ENCODE peak calls at places on chromosomes 1 and 21, in eight cellular contexts. R is adipocyte; J is naive thymus-derived CD4-positive, alpha-beta T cell; F is AG10803; X is mesendoderm; L is cardiac fibroblast; A is effector memory CD4-positive, alpha-beta T cell; C is GM23338. G is an unnamed sample.

GRCh38 chr1:60984066-60984799 is 98.1 kb upstream of the NFIA start:
- DNase-seq in A (no peak), R (no peak), C (no peak), J (no peak), L (peak; percentile 83), X (no peak), F (peak; percentile 19), G (peak; percentile 37)

GRCh38 chr1:220914283-220915116 is 35.3 kb downstream of the HLX start:
- DNase-seq in L (no peak), X (peak; percentile 10), J (no peak), F (no peak), R (no peak), C (no peak), A (no peak), G (no peak)

GRCh38 chr1:3436901-3437300 is 17.6 kb upstream of the ARHGEF16 start:
- DNase-seq in J (no peak), A (no peak), R (no peak), L (no peak), F (no peak), X (no peak), C (no peak), G (no peak)

GRCh38 chr1:91809267-91809666 is 76.7 kb downstream of the TGFBR3 start:
- DNase-seq in J (no peak), L (no peak), F (peak; percentile 74), C (no peak), X (no peak), A (no peak), R (no peak), G (no peak)

GRCh38 chr1:117928881-117929339 is 511 bp downstream of the GDAP2 start:
- DNase-seq in X (peak; percentile 83), R (peak; percentile 81), C (peak; percentile 79), J (no peak), A (peak; percentile 36), F (peak; percentile 56), L (peak; percentile 63), G (peak; percentile 65)

GRCh38 chr1:52551476-52552235 is 1.2 kb downstream of the TUT4 start:
- DNase-seq in A (peak; percentile 2), F (peak; percentile 33), C (peak; percentile 39), X (peak; percentile 32), L (peak; percentile 58), J (peak; percentile 31), R (peak; percentile 69), G (no peak)

GRCh38 chr1:28591708-28592313 is at the start of gene RAB42:
- DNase-seq in L (no peak), X (peak; percentile 50), J (no peak), R (peak; percentile 47), F (peak; percentile 23), A (no peak), C (peak; percentile 80), G (peak; percentile 35)

GRCh38 chr1:17550684-17551584 is 11.4 kb downstream of the ARHGEF10L start:
- DNase-seq in A (no peak), J (no peak), F (peak; percentile 42), L (no peak), X (no peak), R (no peak), C (peak; percentile 67), G (no peak)

GRCh38 chr1:178278135-178278534 is 184.2 kb downstream of the RASAL2 start:
- DNase-seq in R (no peak), X (no peak), L (no peak), F (no peak), A (no peak), J (no peak), C (no peak), G (no peak)

GRCh38 chr1:178371236-178371635 is 125.5 kb downstream of the CLEC20A start:
- DNase-seq in J (no peak), F (peak; percentile 22), X (peak; percentile 35), L (peak; percentile 50), A (no peak), R (peak; percentile 63), C (peak; percentile 37), G (no peak)

GRCh38 chr1:7334475-7335035 is 436.5 kb upstream of the VAMP3 start:
- DNase-seq in C (peak; percentile 15), R (peak; percentile 19), F (peak; percentile 47), X (peak; percentile 10), A (no peak), J (no peak), L (peak; percentile 4), G (peak; percentile 34)

GRCh38 chr1:203776636-203777035 is 11.7 kb downstream of the LAX1 start:
- DNase-seq in C (no peak), L (no peak), F (no peak), X (no peak), A (no peak), J (no peak), R (no peak), G (no peak)

GRCh38 chr21:46363698-46364097 is 39.7 kb downstream of the PCNT start:
- DNase-seq in J (no peak), R (no peak), F (no peak), C (no peak), X (no peak), A (no peak), L (no peak), G (no peak)

GRCh38 chr21:18468775-18469174 is 65.2 kb upstream of the TMPRSS15 start:
- DNase-seq in F (no peak), C (no peak), R (no peak), L (no peak), J (no peak), A (no peak), X (no peak), G (no peak)

GRCh38 chr1:44354268-44354839 is 703 bp downstream of the ERI3 start:
- DNase-seq in J (no peak), R (peak; percentile 39), X (peak; percentile 36), A (no peak), C (no peak), L (peak; percentile 24), F (peak; percentile 42), G (no peak)

GRCh38 chr1:116951175-116951935 is 41.6 kb downstream of the PTGFRN start:
- DNase-seq in A (no peak), L (peak; percentile 91), C (no peak), F (peak; percentile 73), X (no peak), R (peak; percentile 57), J (no peak), G (peak; percentile 28)

GRCh38 chr1:194339451-194339850 is 1153.0 kb upstream of the B3GALT2 start:
- DNase-seq in J (no peak), A (no peak), X (no peak), R (no peak), L (no peak), C (no peak), F (no peak), G (no peak)

GRCh38 chr1:218336353-218336752 is 8.8 kb upstream of the TGFB2 start:
- DNase-seq in X (no peak), A (no peak), J (no peak), L (no peak), C (no peak), F (no peak), R (no peak), G (no peak)

GRCh38 chr1:150321826-150322166 is 463 bp downstream of the PRPF3 start:
- DNase-seq in F (no peak), R (no peak), A (no peak), L (no peak), X (no peak), C (no peak), J (peak; percentile 5), G (no peak)

GRCh38 chr21:43734131-43734634 is 15.3 kb downstream of the PDXK start:
- DNase-seq in R (no peak), J (no peak), L (no peak), A (no peak), X (no peak), C (no peak), F (no peak), G (no peak)

GRCh38 chr1:9317072-9317471 is 24.4 kb downstream of the SPSB1 start:
- DNase-seq in C (no peak), R (no peak), A (no peak), X (no peak), L (no peak), J (no peak), F (no peak), G (no peak)

GRCh38 chr1:19076841-19077616 is 120.6 kb upstream of the IFFO2 start:
- DNase-seq in R (no peak), C (no peak), A (no peak), J (no peak), F (no peak), L (no peak), X (no peak), G (no peak)

GRCh38 chr1:53642607-53643006 is 96.4 kb downstream of the GLIS1 start:
- DNase-seq in A (no peak), R (no peak), C (no peak), L (no peak), J (no peak), X (no peak), F (no peak), G (no peak)

GRCh38 chr1:155126494-155127104 is 1.1 kb upstream of the EFNA1 start:
- DNase-seq in C (peak; percentile 83), F (peak; percentile 14), R (peak; percentile 54), A (no peak), L (peak; percentile 26), X (peak; percentile 82), J (peak; percentile 34), G (peak; percentile 23)

GRCh38 chr1:223074901-223075300 is 68.1 kb downstream of the TLR5 start:
- DNase-seq in J (no peak), X (no peak), L (no peak), A (no peak), F (no peak), R (no peak), C (no peak), G (no peak)

DNA sequence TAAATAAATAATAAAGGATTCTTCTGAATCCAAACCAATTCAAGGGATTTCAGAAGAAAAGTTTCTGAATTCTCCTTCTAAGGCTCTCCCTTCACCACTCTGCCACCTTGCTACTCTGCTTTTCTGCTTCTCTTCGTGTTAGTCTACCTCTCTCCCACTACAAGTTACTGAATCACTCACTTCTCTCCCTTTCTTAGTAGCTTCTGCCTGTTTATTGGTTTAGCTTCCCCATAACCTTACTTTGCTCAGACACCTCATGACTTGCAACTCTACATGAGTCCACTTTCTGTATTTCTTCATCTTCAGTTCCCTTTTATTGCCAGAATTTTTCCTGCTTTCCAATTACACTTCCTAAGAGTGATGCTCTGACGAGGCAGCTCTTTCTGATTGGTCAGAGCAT is 144.8 kb downstream of the SLC30A10 start:
- DNase-seq in A (no peak), F (no peak), C (no peak), R (no peak), X (no peak), L (no peak), J (no peak), G (no peak)
- H3K4me3 ChIP-seq in A (no peak overlapping the region), F (no peak overlapping the region), C (no peak overlapping the region), R (no peak overlapping the region), X (no peak overlapping the region), L (no peak overlapping the region), J (no peak overlapping the region), G (no peak overlapping the region)

GRCh38 chr1:182589931-182590330 is 875 bp upstream of the RNASEL start:
- DNase-seq in R (no peak), L (no peak), C (no peak), J (no peak), X (no peak), F (no peak), A (no peak), G (no peak)
- H3K4me3 ChIP-seq in R (no peak overlapping the region), L (no peak overlapping the region), C (no peak overlapping the region), J (no peak overlapping the region), X (no peak overlapping the region), F (no peak overlapping the region), A (no peak overlapping the region), G (no peak overlapping the region)

GRCh38 chr1:241413974-241414373 is 57.0 kb upstream of the RGS7 start:
- DNase-seq in A (no peak), F (no peak), L (no peak), C (no peak), J (no peak), R (no peak), X (peak; percentile 47), G (no peak)
- H3K4me3 ChIP-seq in A (no peak overlapping the region), F (no peak overlapping the region), L (no peak overlapping the region), C (no peak overlapping the region), J (no peak overlapping the region), R (no peak overlapping the region), X (no peak overlapping the region), G (no peak overlapping the region)

GRCh38 chr1:6245086-6245868 is 1.3 kb downstream of the HES3 start:
- DNase-seq in R (peak; percentile 91), X (peak; percentile 93), C (peak; percentile 94), A (peak; percentile 65), J (peak; percentile 69), L (peak; percentile 85), F (peak; percentile 66), G (peak; percentile 86)
- H3K4me3 ChIP-seq in R (no peak overlapping the region), X (no peak overlapping the region), C (peak overlapping the region; percentile 83), A (no peak overlapping the region), J (no peak overlapping the region), L (no peak overlapping the region), F (no peak overlapping the region), G (no peak overlapping the region)